ENCODE peak calls at places on chromosomes 12 and 14, in five cellular contexts. D, B, W, N and Q are unnamed samples.

GRCh38 chr12:53505555-53506449 is 1.5 kb downstream of the NPFF start:
- DNase-seq in D (no peak), W (no peak), N (no peak), B (no peak), Q (no peak)

GRCh38 chr14:56816575-56817391 is 6.5 kb upstream of the OTX2 start:
- DNase-seq in N (peak), B (no peak), D (no peak), W (no peak), Q (peak)

GRCh38 chr12:182381-182883 is 31.5 kb downstream of the SLC6A12 start:
- DNase-seq in W (peak), N (no peak), B (no peak), D (peak), Q (peak)

GRCh38 chr14:50060871-50061663 is 55.3 kb downstream of the VCPKMT start:
- DNase-seq in B (peak), N (peak), W (peak), D (peak), Q (peak)

GRCh38 chr12:42987216-42987631 is 397.7 kb upstream of the PRICKLE1 start:
- DNase-seq in B (no peak), N (no peak), D (peak), W (no peak), Q (no peak)

GRCh38 chr14:64723691-64724577 is 19.7 kb downstream of the PLEKHG3 start:
- DNase-seq in N (no peak), B (peak), W (no peak), D (no peak), Q (no peak)

GRCh38 chr12:8771072-8771471 is 51.3 kb upstream of the A2ML1 start:
- DNase-seq in B (no peak), W (no peak), D (no peak), N (no peak), Q (no peak)

GRCh38 chr12:77488041-77488620 is 342.6 kb upstream of the NAV3 start:
- DNase-seq in W (peak), N (no peak), D (peak), B (no peak), Q (no peak)

GRCh38 chr14:51117579-51117978 is 22.7 kb upstream of the TRIM9 start:
- DNase-seq in N (no peak), D (no peak), B (no peak), W (no peak), Q (no peak)

GRCh38 chr14:85533821-85534271 is 3.9 kb downstream of the FLRT2 start:
- DNase-seq in D (peak), B (no peak), N (peak), W (no peak), Q (peak)

GRCh38 chr12:69332815-69333358 is 15.3 kb upstream of the LYZ start:
- DNase-seq in N (no peak), D (no peak), B (no peak), W (no peak), Q (no peak)

GRCh38 chr12:128069359-128069997 is 197.5 kb upstream of the TMEM132C start:
- DNase-seq in N (peak), W (peak), B (no peak), D (peak), Q (peak)

GRCh38 chr14:90649096-90649495 is 167.1 kb downstream of the TTC7B start:
- DNase-seq in B (no peak), D (peak), W (peak), N (no peak), Q (no peak)

GRCh38 chr12:103523771-103524170 is 28.0 kb upstream of the C12orf42 start:
- DNase-seq in N (no peak), B (no peak), W (no peak), D (no peak), Q (no peak)

GRCh38 chr14:95597784-95598204 is 62.9 kb downstream of the GLRX5 start:
- DNase-seq in D (no peak), W (peak), N (peak), B (no peak), Q (peak)

GRCh38 chr12:83826112-83826511 is 1086.5 kb downstream of the SLC6A15 start:
- DNase-seq in D (peak), W (peak), N (peak), B (no peak), Q (peak)

GRCh38 chr14:59687663-59688062 is 111.1 kb upstream of the CCDC175 start:
- DNase-seq in N (no peak), B (no peak), D (no peak), W (no peak), Q (no peak)

GRCh38 chr14:54252072-54252730 is 144.6 kb upstream of the CDKN3 start:
- DNase-seq in N (no peak), B (no peak), D (peak), W (peak), Q (no peak)

GRCh38 chr14:39680777-39681176 is 248.5 kb upstream of the FBXO33 start:
- DNase-seq in B (no peak), N (no peak), W (no peak), D (no peak), Q (no peak)

GRCh38 chr14:74794947-74795346 is 31.8 kb downstream of the YLPM1 start:
- DNase-seq in B (no peak), D (no peak), N (no peak), W (no peak), Q (no peak)

GRCh38 chr12:5830121-5830520 is 114.9 kb downstream of the ANO2 start:
- DNase-seq in B (no peak), N (peak), D (no peak), W (no peak), Q (peak)

GRCh38 chr12:125272252-125272980 is 207.2 kb downstream of the AACS start:
- DNase-seq in W (no peak), N (no peak), D (no peak), B (no peak), Q (no peak)

GRCh38 chr12:95582230-95583058 is 31.2 kb upstream of the USP44 start:
- DNase-seq in N (peak), D (peak), B (no peak), W (peak), Q (peak)

GRCh38 chr12:132506730-132507538 is 17.0 kb downstream of the FBRSL1 start:
- DNase-seq in N (peak), W (peak), D (peak), B (no peak), Q (peak)

GRCh38 chr12:118035194-118036041 is 18.9 kb downstream of the RFC5 start:
- DNase-seq in N (no peak), B (no peak), W (peak), D (peak), Q (no peak)

GRCh38 chr14:75861161-75861621 is 120.6 kb downstream of the TGFB3 start:
- DNase-seq in N (peak), D (peak), B (no peak), W (peak), Q (peak)

GRCh38 chr12:58268080-58268479 is 326.7 kb downstream of the ATP23 start:
- DNase-seq in W (peak), B (no peak), D (no peak), N (no peak), Q (no peak)

GRCh38 chr14:99575043-99576023 is 28.7 kb downstream of the CCDC85C start:
- DNase-seq in W (no peak), N (no peak), B (no peak), D (no peak), Q (no peak)

GRCh38 chr14:95026851-95027463 is 130.4 kb downstream of the DICER1 start:
- DNase-seq in W (no peak), N (no peak), D (no peak), B (no peak), Q (no peak)

GRCh38 chr12:94873368-94874085 is 130.0 kb downstream of the NDUFA12 start:
- DNase-seq in N (peak), W (no peak), D (no peak), B (no peak), Q (peak)

GRCh38 chr14:36134026-36134425 is 42.5 kb downstream of the PTCSC3 start:
- DNase-seq in B (no peak), N (no peak), D (no peak), W (no peak), Q (no peak)

GRCh38 chr12:4091001-4091789 is 182.4 kb upstream of the CCND2 start:
- DNase-seq in N (no peak), B (no peak), W (no peak), D (no peak), Q (no peak)

GRCh38 chr14:100282083-100282350 is 24.2 kb downstream of the SLC25A29 start:
- DNase-seq in W (no peak), N (no peak), D (no peak), B (no peak), Q (no peak)

GRCh38 chr12:88188180-88188579 is 46.1 kb downstream of the TMTC3 start:
- DNase-seq in W (no peak), D (peak), B (no peak), N (no peak), Q (no peak)